ENCODE peak calls at places on chromosomes 12 and 14, in seven cellular contexts. I, X, N, C, F, Q and B are unnamed samples.

GRCh38 chr12:97573901-97574300 is 111.3 kb downstream of the RMST start:
- DNase-seq in X (no peak), F (no peak), Q (no peak), C (no peak), N (no peak), I (no peak), B (no peak)

GRCh38 chr12:82687020-82687951 is 580 bp downstream of the TMTC2 start:
- DNase-seq in Q (peak; percentile 70), C (peak; percentile 74), N (peak; percentile 79), F (peak; percentile 83), X (peak; percentile 63), I (peak; percentile 90), B (no peak)

GRCh38 chr14:36520601-36521525 is 831 bp upstream of the NKX2-1 start:
- DNase-seq in X (no peak), I (peak; percentile 66), Q (no peak), N (no peak), C (no peak), F (no peak), B (no peak)

GRCh38 chr12:122876724-122877123 is 19.2 kb downstream of the VPS37B start:
- DNase-seq in Q (no peak), X (no peak), C (no peak), N (no peak), F (no peak), I (no peak), B (no peak)

GRCh38 chr14:22122227-22123187 is 448.9 kb upstream of the OR4E1 start:
- DNase-seq in X (no peak), C (no peak), F (no peak), N (no peak), I (no peak), Q (no peak), B (no peak)

GRCh38 chr14:37598085-37598972 is 2.9 kb downstream of the TTC6 start:
- DNase-seq in F (no peak), I (no peak), N (no peak), C (no peak), X (peak; percentile 32), Q (no peak), B (no peak)

GRCh38 chr14:67883717-67884116 is 64.1 kb downstream of the RAD51B start:
- DNase-seq in X (no peak), C (no peak), F (no peak), N (no peak), I (no peak), Q (no peak), B (no peak)

GRCh38 chr14:61753631-61754030 is 8.6 kb upstream of the SNAPC1 start:
- DNase-seq in I (no peak), C (no peak), N (no peak), Q (no peak), F (no peak), X (no peak), B (no peak)

GRCh38 chr12:46461459-46461858 is 88.9 kb upstream of the SLC38A2 start:
- DNase-seq in Q (no peak), I (peak; percentile 64), C (no peak), N (no peak), F (no peak), X (no peak), B (peak; percentile 38)

GRCh38 chr12:73210574-73211204 is 938.5 kb downstream of the TRHDE start:
- DNase-seq in Q (no peak), C (no peak), I (no peak), F (no peak), X (no peak), N (no peak), B (no peak)

GRCh38 chr14:105336477-105337287 is 22.1 kb downstream of the PACS2 start:
- DNase-seq in F (no peak), X (no peak), C (no peak), I (no peak), N (no peak), Q (no peak), B (no peak)

GRCh38 chr12:91133871-91134270 is 22.6 kb upstream of the LUM start:
- DNase-seq in I (no peak), Q (no peak), F (no peak), C (no peak), X (no peak), N (no peak), B (no peak)

GRCh38 chr12:29317556-29318363 is 63.2 kb downstream of the ERGIC2 start:
- DNase-seq in F (no peak), N (no peak), C (no peak), I (no peak), X (no peak), Q (peak; percentile 51), B (no peak)

GRCh38 chr12:34215213-34215892 is 193.1 kb downstream of the ALG10 start:
- DNase-seq in F (no peak), N (peak; percentile 74), C (no peak), I (no peak), X (no peak), Q (no peak), B (no peak)

GRCh38 chr12:34218193-34219045 is 196.1 kb downstream of the ALG10 start:
- DNase-seq in F (no peak), N (no peak), C (peak; percentile 67), Q (peak; percentile 72), I (peak; percentile 82), X (peak; percentile 70), B (peak; percentile 66)

GRCh38 chr12:34217660-34218059 is 195.4 kb downstream of the ALG10 start:
- DNase-seq in C (no peak), I (no peak), Q (no peak), N (no peak), X (no peak), F (no peak), B (no peak)

GRCh38 chr12:34215893-34216285 is 193.6 kb downstream of the ALG10 start:
- DNase-seq in Q (no peak), C (no peak), X (no peak), I (no peak), F (no peak), N (no peak), B (no peak)

DNA sequence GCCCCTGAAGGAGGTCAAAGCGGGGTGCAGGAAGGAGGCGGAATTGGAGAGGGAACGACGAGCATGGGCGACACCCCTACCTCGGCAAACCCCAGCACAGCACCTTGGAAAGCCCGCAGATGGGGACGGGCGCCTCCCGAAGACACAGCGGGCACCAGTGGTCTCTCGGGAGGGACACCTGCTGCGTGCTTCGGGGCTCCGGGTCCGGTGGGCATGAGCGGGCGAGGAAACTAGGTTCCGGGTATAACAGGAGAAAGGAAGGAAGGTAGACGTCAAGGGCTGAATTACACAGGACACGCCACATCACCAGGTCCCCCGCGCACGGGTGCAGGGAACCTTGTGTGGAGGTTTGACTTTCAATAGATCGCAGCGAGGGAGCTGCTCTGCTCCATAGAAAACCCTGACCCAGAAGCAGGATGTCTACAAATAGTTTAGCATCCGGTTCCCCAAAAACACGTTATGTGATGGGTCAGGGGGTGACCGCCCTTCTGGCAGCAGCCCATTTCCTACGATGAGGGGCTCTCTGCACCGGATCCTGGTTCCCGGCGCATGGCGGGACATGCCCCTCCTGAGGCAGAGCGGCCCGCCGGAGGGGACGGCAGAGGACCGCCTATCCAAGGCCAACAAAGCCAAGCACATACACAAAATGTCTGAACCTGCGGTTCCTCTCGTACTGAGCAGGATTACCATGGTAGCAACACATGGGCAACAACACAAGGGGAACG is 196.9 kb downstream of the ALG10 start:
- DNase-seq in C (no peak), X (no peak), Q (peak; percentile 50), N (no peak), F (no peak), I (no peak), B (no peak)
- H3K9me3 ChIP-seq in C (no peaks in the 10 kb centered on the region), X (no peaks in the 10 kb centered on the region), Q (no peaks in the 10 kb centered on the region), N (no peaks in the 10 kb centered on the region), F (no peaks in the 10 kb centered on the region), I (no peaks in the 10 kb centered on the region), B (no peaks in the 10 kb centered on the region)

GRCh38 chr12:104958946-104959841 is 1.1 kb upstream of the SLC41A2 start:
- DNase-seq in F (no peak), Q (no peak), N (no peak), I (no peak), C (peak; percentile 32), X (peak; percentile 38), B (peak; percentile 62)
- H3K4me1 ChIP-seq in F (no peaks in the 10 kb centered on the region), Q (peaks cover 13% of the 10 kb centered on the region), N (peaks cover 22% of the 10 kb centered on the region), I (peaks cover 6% of the 10 kb centered on the region), C (peaks cover 31% of the 10 kb centered on the region), X (peaks cover 18% of the 10 kb centered on the region), B (no peaks in the 10 kb centered on the region)

GRCh38 chr12:40157307-40157706 is 51.4 kb upstream of the SLC2A13 start:
- DNase-seq in I (no peak), C (no peak), Q (no peak), N (no peak), X (no peak), F (no peak), B (no peak)

GRCh38 chr12:40158592-40159111 is 52.8 kb upstream of the SLC2A13 start:
- DNase-seq in F (no peak), I (no peak), C (no peak), N (no peak), X (no peak), Q (no peak), B (no peak)

GRCh38 chr12:40164034-40164433 is 58.2 kb upstream of the SLC2A13 start:
- DNase-seq in Q (no peak), N (no peak), F (no peak), I (no peak), X (no peak), C (no peak), B (no peak)

GRCh38 chr12:40156031-40156764 is 50.3 kb upstream of the SLC2A13 start:
- DNase-seq in Q (no peak), N (no peak), I (no peak), C (no peak), F (no peak), X (no peak), B (no peak)

GRCh38 chr12:40162022-40162421 is 56.1 kb upstream of the SLC2A13 start:
- DNase-seq in I (no peak), C (no peak), N (no peak), X (no peak), F (no peak), Q (no peak), B (no peak)
- H3K9me3 ChIP-seq in I (no peaks in the 10 kb centered on the region), C (no peaks in the 10 kb centered on the region), N (no peaks in the 10 kb centered on the region), X (no peaks in the 10 kb centered on the region), F (no peaks in the 10 kb centered on the region), Q (no peaks in the 10 kb centered on the region), B (no peaks in the 10 kb centered on the region)

DNA sequence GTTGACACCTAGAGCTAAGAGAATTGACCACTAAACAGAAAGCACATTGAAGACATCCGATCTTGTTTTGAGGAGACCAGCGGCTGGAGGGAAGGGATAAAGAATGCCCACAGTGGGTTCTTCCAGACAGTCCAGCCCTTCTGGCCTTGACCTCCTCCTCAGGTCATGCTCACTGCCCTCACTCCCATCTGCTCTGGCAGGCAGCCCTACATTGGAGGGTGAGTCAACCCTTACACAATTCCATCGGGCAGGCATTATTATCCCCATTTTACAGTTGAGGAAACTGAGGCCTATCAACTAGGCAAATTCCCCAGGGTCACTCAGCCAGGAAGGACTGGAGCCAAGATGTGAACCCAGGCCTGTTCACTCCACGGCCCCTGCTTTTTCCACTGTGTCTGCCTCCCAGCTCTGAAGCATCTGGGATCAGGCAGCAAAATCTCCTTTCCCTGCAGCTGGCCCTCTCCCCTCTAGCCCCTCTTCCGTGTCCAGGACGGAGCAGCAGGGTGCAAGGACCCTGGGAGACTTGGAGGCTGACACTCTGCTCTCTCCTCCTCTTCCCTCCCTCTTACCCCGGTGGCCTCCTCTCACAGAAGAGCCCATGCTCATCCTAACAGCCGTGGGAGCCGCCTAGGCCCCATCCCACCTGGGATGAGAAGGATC is 5.3 kb downstream of the SCNN1A start:
- DNase-seq in N (no peak), Q (no peak), F (no peak), X (no peak), C (no peak), I (peak; percentile 46), B (peak; percentile 57)
- H3K4me1 ChIP-seq in N (peaks cover 68% of the 10 kb centered on the region), Q (peaks cover 16% of the 10 kb centered on the region), F (no peaks in the 10 kb centered on the region), X (peaks cover 4% of the 10 kb centered on the region), C (peaks cover 29% of the 10 kb centered on the region), I (peaks cover 18% of the 10 kb centered on the region), B (no peaks in the 10 kb centered on the region)